ENCODE peak calls at places on chromosomes 12 and 14, in four cellular contexts. One of them, this sample, is unnamed.
A peak's percentile ranks its signal among the peaks of the same experiment; 100 is the strongest.

GRCh38 chr12:2225736-2226135 is 172.9 kb downstream of the CACNA1C start:
- DNase-seq in endodermal cell: no peak
- DNase-seq in choroid plexus epithelial cell: no peak
- DNase-seq in nephron progenitor cell: no peak
- DNase-seq in this sample: peak; percentile 32

GRCh38 chr12:92606956-92607355 is 95.8 kb upstream of the PLEKHG7 start:
- DNase-seq in nephron progenitor cell: no peak
- DNase-seq in endodermal cell: no peak
- DNase-seq in choroid plexus epithelial cell: no peak
- DNase-seq in this sample: no peak

GRCh38 chr12:7142057-7142644 is 12.0 kb downstream of the CLSTN3 start:
- DNase-seq in endodermal cell: peak; percentile 95
- DNase-seq in choroid plexus epithelial cell: peak; percentile 70
- DNase-seq in nephron progenitor cell: peak; percentile 65
- DNase-seq in this sample: peak; percentile 67

GRCh38 chr12:109879332-109880048 is 851 bp downstream of the GLTP start:
- DNase-seq in choroid plexus epithelial cell: peak; percentile 5
- DNase-seq in nephron progenitor cell: no peak
- DNase-seq in endodermal cell: no peak
- DNase-seq in this sample: no peak

GRCh38 chr12:82942521-82942920 is 255.8 kb downstream of the TMTC2 start:
- DNase-seq in endodermal cell: no peak
- DNase-seq in choroid plexus epithelial cell: peak; percentile 7
- DNase-seq in nephron progenitor cell: no peak
- DNase-seq in this sample: no peak

GRCh38 chr12:87779858-87780498 is 249.2 kb downstream of the C12orf50 start:
- DNase-seq in endodermal cell: no peak
- DNase-seq in nephron progenitor cell: no peak
- DNase-seq in choroid plexus epithelial cell: peak; percentile 39
- DNase-seq in this sample: peak; percentile 8

GRCh38 chr14:79405511-79405910 is 805.8 kb downstream of the DIO2 start:
- DNase-seq in nephron progenitor cell: no peak
- DNase-seq in choroid plexus epithelial cell: no peak
- DNase-seq in endodermal cell: no peak
- DNase-seq in this sample: no peak

GRCh38 chr12:107760207-107760816 is 625 bp downstream of the PRDM4 start:
- DNase-seq in endodermal cell: peak; percentile 82
- DNase-seq in choroid plexus epithelial cell: peak; percentile 14
- DNase-seq in nephron progenitor cell: peak; percentile 42
- DNase-seq in this sample: peak; percentile 7

GRCh38 chr12:56104815-56105476 is 587 bp downstream of the PA2G4 start:
- DNase-seq in nephron progenitor cell: peak; percentile 55
- DNase-seq in choroid plexus epithelial cell: peak; percentile 42
- DNase-seq in endodermal cell: no peak
- DNase-seq in this sample: no peak

GRCh38 chr12:84694111-84694510 is 218.5 kb downstream of the SLC6A15 start:
- DNase-seq in nephron progenitor cell: no peak
- DNase-seq in endodermal cell: no peak
- DNase-seq in choroid plexus epithelial cell: no peak
- DNase-seq in this sample: no peak

GRCh38 chr12:92624236-92624635 is 78.6 kb upstream of the PLEKHG7 start:
- DNase-seq in choroid plexus epithelial cell: peak; percentile 76
- DNase-seq in endodermal cell: no peak
- DNase-seq in nephron progenitor cell: no peak
- DNase-seq in this sample: peak; percentile 24

GRCh38 chr12:130083002-130083401 is 79.3 kb upstream of the FZD10 start:
- DNase-seq in nephron progenitor cell: no peak
- DNase-seq in choroid plexus epithelial cell: no peak
- DNase-seq in endodermal cell: no peak
- DNase-seq in this sample: no peak

GRCh38 chr14:76484355-76484754 is 108.4 kb downstream of the ESRRB start:
- DNase-seq in endodermal cell: peak; percentile 65
- DNase-seq in nephron progenitor cell: no peak
- DNase-seq in choroid plexus epithelial cell: no peak
- DNase-seq in this sample: no peak
- TF ChIP-seq CTCF in endodermal cell: peak; percentile 58
- TF ChIP-seq CTCF in nephron progenitor cell: no peak
- TF ChIP-seq CTCF in choroid plexus epithelial cell: no peak
- TF ChIP-seq CTCF in this sample: no peak

GRCh38 chr12:117473856-117474255 is 112.4 kb upstream of the NOS1 start:
- DNase-seq in choroid plexus epithelial cell: no peak
- DNase-seq in nephron progenitor cell: no peak
- DNase-seq in endodermal cell: no peak
- DNase-seq in this sample: no peak

GRCh38 chr12:117476341-117476740 is 114.9 kb upstream of the NOS1 start:
- DNase-seq in nephron progenitor cell: no peak
- DNase-seq in choroid plexus epithelial cell: no peak
- DNase-seq in endodermal cell: no peak
- DNase-seq in this sample: no peak

GRCh38 chr12:117470804-117471203 is 109.4 kb upstream of the NOS1 start:
- DNase-seq in nephron progenitor cell: no peak
- DNase-seq in endodermal cell: peak; percentile 64
- DNase-seq in choroid plexus epithelial cell: no peak
- DNase-seq in this sample: no peak

GRCh38 chr12:117469883-117470483 is 108.6 kb upstream of the NOS1 start:
- DNase-seq in choroid plexus epithelial cell: no peak
- DNase-seq in endodermal cell: no peak
- DNase-seq in nephron progenitor cell: no peak
- DNase-seq in this sample: no peak

DNA sequence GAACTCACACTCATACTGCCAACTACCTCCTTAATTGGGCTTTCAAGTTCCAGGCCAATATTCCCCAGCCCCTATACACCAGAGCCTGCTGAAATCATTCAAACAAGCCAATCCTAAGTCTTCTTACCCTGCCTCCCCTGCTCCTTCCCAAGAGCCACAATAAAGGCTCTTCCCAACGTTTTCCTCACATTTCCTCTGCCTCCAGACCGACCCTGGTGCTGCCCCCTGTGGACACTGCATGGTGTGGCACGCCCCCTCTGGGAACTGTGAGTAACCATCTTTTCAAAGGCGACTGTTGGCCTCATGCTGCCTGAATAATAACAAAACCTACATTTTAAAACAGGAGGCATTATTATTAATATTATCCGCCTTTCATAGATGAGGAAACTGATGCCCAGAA is 111.6 kb upstream of the NOS1 start:
- DNase-seq in nephron progenitor cell: peak; percentile 63
- DNase-seq in choroid plexus epithelial cell: no peak
- DNase-seq in endodermal cell: peak; percentile 95
- DNase-seq in this sample: no peak
- TF ChIP-seq CTCF in nephron progenitor cell: peak; percentile 64
- TF ChIP-seq CTCF in choroid plexus epithelial cell: no peak
- TF ChIP-seq CTCF in endodermal cell: peak; percentile 90
- TF ChIP-seq CTCF in this sample: peak; percentile 6

GRCh38 chr12:5493018-5493417 is 61.1 kb downstream of the NTF3 start:
- DNase-seq in choroid plexus epithelial cell: no peak
- DNase-seq in nephron progenitor cell: no peak
- DNase-seq in endodermal cell: peak; percentile 70
- DNase-seq in this sample: no peak
- TF ChIP-seq CTCF in choroid plexus epithelial cell: no peak
- TF ChIP-seq CTCF in nephron progenitor cell: peak; percentile 10
- TF ChIP-seq CTCF in endodermal cell: peak; percentile 27
- TF ChIP-seq CTCF in this sample: no peak

GRCh38 chr12:124369055-124369900 is 74.4 kb downstream of the RFLNA start:
- DNase-seq in nephron progenitor cell: no peak
- DNase-seq in endodermal cell: no peak
- DNase-seq in choroid plexus epithelial cell: peak; percentile 96
- DNase-seq in this sample: peak; percentile 95
- TF ChIP-seq CTCF in nephron progenitor cell: no peak
- TF ChIP-seq CTCF in endodermal cell: no peak
- TF ChIP-seq CTCF in choroid plexus epithelial cell: peak; percentile 49
- TF ChIP-seq CTCF in this sample: peak; percentile 43

DNA sequence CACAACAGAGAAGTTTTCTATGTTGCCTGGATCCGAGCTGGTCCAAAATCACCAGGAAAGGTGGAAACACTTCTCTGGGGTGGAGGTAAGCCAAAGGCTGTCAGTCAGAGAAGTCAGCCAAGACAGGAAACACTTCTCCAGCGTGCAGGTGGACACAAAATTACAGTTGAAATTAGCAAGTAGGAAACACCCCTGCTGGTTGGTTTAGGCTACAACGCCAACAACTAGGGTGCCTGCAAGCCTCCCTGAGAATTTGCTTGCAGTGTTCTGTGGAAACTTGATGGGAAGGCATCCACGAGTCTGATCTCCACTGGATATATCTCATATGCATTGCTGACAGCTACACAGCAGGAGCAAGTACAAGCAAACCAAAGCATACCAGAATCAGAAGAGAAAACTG is 600.5 kb downstream of the RERGL start:
- DNase-seq in nephron progenitor cell: no peak
- DNase-seq in choroid plexus epithelial cell: no peak
- DNase-seq in endodermal cell: peak; percentile 68
- DNase-seq in this sample: no peak
- TF ChIP-seq CTCF in nephron progenitor cell: no peak
- TF ChIP-seq CTCF in choroid plexus epithelial cell: no peak
- TF ChIP-seq CTCF in endodermal cell: peak; percentile 78
- TF ChIP-seq CTCF in this sample: no peak

DNA sequence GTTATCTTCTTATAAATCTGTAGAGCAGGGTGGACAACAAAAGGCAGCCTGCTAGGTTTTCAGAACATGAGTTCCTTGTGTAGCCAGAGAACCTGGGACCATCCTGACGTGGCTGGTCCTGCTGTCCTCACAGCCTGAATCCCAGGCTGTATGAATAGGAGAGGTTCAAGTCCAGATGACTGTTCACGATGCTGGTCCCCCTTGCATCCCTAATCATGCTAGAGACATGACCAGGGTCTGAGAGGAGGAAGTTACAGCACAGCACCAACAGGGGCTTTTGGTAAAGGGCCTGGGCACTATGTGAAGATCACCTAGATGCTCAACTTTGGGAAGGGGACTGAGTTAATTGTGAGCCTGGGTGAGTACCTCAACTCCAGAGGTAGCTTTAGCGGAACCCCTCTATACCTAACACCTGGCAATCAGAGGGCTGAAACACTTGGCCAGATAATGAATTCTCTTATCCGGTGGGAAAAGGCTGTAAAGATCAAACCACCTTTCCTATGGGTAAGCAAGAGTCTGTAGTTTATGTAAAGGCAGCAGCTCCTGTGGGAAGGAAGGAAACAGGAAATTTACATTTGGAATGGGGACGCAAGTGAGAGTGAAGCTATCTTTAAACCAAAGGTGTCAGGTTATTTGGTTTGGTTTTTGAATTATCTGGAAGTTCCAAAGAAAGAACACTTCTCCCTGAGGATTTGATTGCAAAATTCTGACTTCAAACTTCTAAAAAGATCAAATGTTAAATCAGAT is 112.8 kb downstream of the DAD1 start:
- DNase-seq in endodermal cell: no peak
- DNase-seq in nephron progenitor cell: no peak
- DNase-seq in choroid plexus epithelial cell: no peak
- DNase-seq in this sample: no peak
- TF ChIP-seq CTCF in endodermal cell: peak; percentile 55
- TF ChIP-seq CTCF in nephron progenitor cell: no peak
- TF ChIP-seq CTCF in choroid plexus epithelial cell: no peak
- TF ChIP-seq CTCF in this sample: no peak